ENCODE peak calls at places on chromosome 10, in nine cellular contexts. One of them, this sample, is unnamed.
A peak's percentile ranks its signal among the peaks of the same experiment; 100 is the strongest.

GRCh38 chr10:90204956-90205695 is 503.7 kb downstream of the KIF20B start:
- DNase-seq in substantia nigra: no peak
- DNase-seq in choroid plexus epithelial cell: peak; percentile 43
- DNase-seq in GM13976: no peak
- DNase-seq in stimulated activated CD8-positive, alpha-beta memory T cell treated with anti-CD3 and anti-CD28 coated beads, Interleukin-12 subunit alpha, Interleukin-12 subunit beta, amount 100 ng/mL, for 1 hour: no peak
- DNase-seq in GOT3: no peak
- DNase-seq in brain microvascular endothelial cell: no peak
- DNase-seq in NCI-H774: no peak
- DNase-seq in NCI-H748 treated with DMSO at 0.1 percent for 48 hours: no peak
- DNase-seq in this sample: no peak

GRCh38 chr10:86936661-86937501 is 20.5 kb downstream of the MMRN2 start:
- DNase-seq in substantia nigra: no peak
- DNase-seq in choroid plexus epithelial cell: peak; percentile 63
- DNase-seq in GM13976: no peak
- DNase-seq in stimulated activated CD8-positive, alpha-beta memory T cell treated with anti-CD3 and anti-CD28 coated beads, Interleukin-12 subunit alpha, Interleukin-12 subunit beta, amount 100 ng/mL, for 1 hour: no peak
- DNase-seq in GOT3: no peak
- DNase-seq in brain microvascular endothelial cell: peak; percentile 25
- DNase-seq in NCI-H774: no peak
- DNase-seq in NCI-H748 treated with DMSO at 0.1 percent for 48 hours: no peak
- DNase-seq in this sample: no peak

GRCh38 chr10:79420974-79421688 is 24.3 kb downstream of the ZCCHC24 start:
- DNase-seq in substantia nigra: no peak
- DNase-seq in choroid plexus epithelial cell: no peak
- DNase-seq in GM13976: no peak
- DNase-seq in stimulated activated CD8-positive, alpha-beta memory T cell treated with anti-CD3 and anti-CD28 coated beads, Interleukin-12 subunit alpha, Interleukin-12 subunit beta, amount 100 ng/mL, for 1 hour: no peak
- DNase-seq in GOT3: no peak
- DNase-seq in brain microvascular endothelial cell: no peak
- DNase-seq in NCI-H774: no peak
- DNase-seq in NCI-H748 treated with DMSO at 0.1 percent for 48 hours: no peak
- DNase-seq in this sample: no peak

GRCh38 chr10:4650109-4650508 is 175.9 kb upstream of the AKR1E2 start:
- DNase-seq in substantia nigra: no peak
- DNase-seq in choroid plexus epithelial cell: peak; percentile 65
- DNase-seq in GM13976: no peak
- DNase-seq in stimulated activated CD8-positive, alpha-beta memory T cell treated with anti-CD3 and anti-CD28 coated beads, Interleukin-12 subunit alpha, Interleukin-12 subunit beta, amount 100 ng/mL, for 1 hour: no peak
- DNase-seq in GOT3: no peak
- DNase-seq in brain microvascular endothelial cell: peak; percentile 23
- DNase-seq in NCI-H774: peak; percentile 37
- DNase-seq in NCI-H748 treated with DMSO at 0.1 percent for 48 hours: peak; percentile 30
- DNase-seq in this sample: no peak

GRCh38 chr10:93573051-93573909 is 6.8 kb downstream of the FFAR4 start:
- DNase-seq in substantia nigra: no peak
- DNase-seq in choroid plexus epithelial cell: no peak
- DNase-seq in GM13976: no peak
- DNase-seq in stimulated activated CD8-positive, alpha-beta memory T cell treated with anti-CD3 and anti-CD28 coated beads, Interleukin-12 subunit alpha, Interleukin-12 subunit beta, amount 100 ng/mL, for 1 hour: no peak
- DNase-seq in GOT3: no peak
- DNase-seq in brain microvascular endothelial cell: no peak
- DNase-seq in NCI-H774: no peak
- DNase-seq in NCI-H748 treated with DMSO at 0.1 percent for 48 hours: no peak
- DNase-seq in this sample: no peak

GRCh38 chr10:98269435-98269912 is 1.5 kb upstream of the LOXL4 start:
- DNase-seq in substantia nigra: no peak
- DNase-seq in choroid plexus epithelial cell: peak; percentile 68
- DNase-seq in GM13976: no peak
- DNase-seq in stimulated activated CD8-positive, alpha-beta memory T cell treated with anti-CD3 and anti-CD28 coated beads, Interleukin-12 subunit alpha, Interleukin-12 subunit beta, amount 100 ng/mL, for 1 hour: no peak
- DNase-seq in GOT3: peak; percentile 28
- DNase-seq in brain microvascular endothelial cell: peak; percentile 70
- DNase-seq in NCI-H774: no peak
- DNase-seq in NCI-H748 treated with DMSO at 0.1 percent for 48 hours: no peak
- DNase-seq in this sample: no peak

GRCh38 chr10:79404231-79404609 is 41.2 kb downstream of the ZCCHC24 start:
- DNase-seq in substantia nigra: no peak
- DNase-seq in choroid plexus epithelial cell: peak; percentile 93
- DNase-seq in GM13976: no peak
- DNase-seq in stimulated activated CD8-positive, alpha-beta memory T cell treated with anti-CD3 and anti-CD28 coated beads, Interleukin-12 subunit alpha, Interleukin-12 subunit beta, amount 100 ng/mL, for 1 hour: no peak
- DNase-seq in GOT3: peak; percentile 29
- DNase-seq in brain microvascular endothelial cell: no peak
- DNase-seq in NCI-H774: no peak
- DNase-seq in NCI-H748 treated with DMSO at 0.1 percent for 48 hours: no peak
- DNase-seq in this sample: no peak

GRCh38 chr10:80191589-80192270 is 13.6 kb downstream of the ANXA11 start:
- DNase-seq in substantia nigra: no peak
- DNase-seq in choroid plexus epithelial cell: no peak
- DNase-seq in GM13976: no peak
- DNase-seq in stimulated activated CD8-positive, alpha-beta memory T cell treated with anti-CD3 and anti-CD28 coated beads, Interleukin-12 subunit alpha, Interleukin-12 subunit beta, amount 100 ng/mL, for 1 hour: no peak
- DNase-seq in GOT3: no peak
- DNase-seq in brain microvascular endothelial cell: no peak
- DNase-seq in NCI-H774: no peak
- DNase-seq in NCI-H748 treated with DMSO at 0.1 percent for 48 hours: no peak
- DNase-seq in this sample: no peak

GRCh38 chr10:44477021-44477420 is 92.1 kb upstream of the CXCL12 start:
- DNase-seq in substantia nigra: no peak
- DNase-seq in choroid plexus epithelial cell: peak; percentile 61
- DNase-seq in GM13976: no peak
- DNase-seq in stimulated activated CD8-positive, alpha-beta memory T cell treated with anti-CD3 and anti-CD28 coated beads, Interleukin-12 subunit alpha, Interleukin-12 subunit beta, amount 100 ng/mL, for 1 hour: no peak
- DNase-seq in GOT3: no peak
- DNase-seq in brain microvascular endothelial cell: peak; percentile 75
- DNase-seq in NCI-H774: no peak
- DNase-seq in NCI-H748 treated with DMSO at 0.1 percent for 48 hours: no peak
- DNase-seq in this sample: no peak

GRCh38 chr10:74936577-74937445 is 110.4 kb downstream of the KAT6B start:
- DNase-seq in substantia nigra: no peak
- DNase-seq in choroid plexus epithelial cell: peak; percentile 84
- DNase-seq in GM13976: no peak
- DNase-seq in stimulated activated CD8-positive, alpha-beta memory T cell treated with anti-CD3 and anti-CD28 coated beads, Interleukin-12 subunit alpha, Interleukin-12 subunit beta, amount 100 ng/mL, for 1 hour: no peak
- DNase-seq in GOT3: no peak
- DNase-seq in brain microvascular endothelial cell: peak; percentile 45
- DNase-seq in NCI-H774: no peak
- DNase-seq in NCI-H748 treated with DMSO at 0.1 percent for 48 hours: no peak
- DNase-seq in this sample: no peak